ENCODE peak calls at places on chromosomes 16 and 17, in five cellular contexts. One of them, this sample, is unnamed. For H3K9me3, the result is how much of the 10 kb centered on the place peaks cover.

GRCh38 chr17:76053230-76054111 is 18.8 kb downstream of the SRP68 start:
- DNase-seq in A549: peak
- DNase-seq in Peyer's patch: no peak
- DNase-seq in body of pancreas: no peak
- DNase-seq in OCI-LY7: no peak
- DNase-seq in this sample: no peak

GRCh38 chr16:85316321-85316919 is 204.1 kb upstream of the CIBAR2 start:
- DNase-seq in A549: peak
- DNase-seq in Peyer's patch: peak
- DNase-seq in body of pancreas: peak
- DNase-seq in OCI-LY7: peak
- DNase-seq in this sample: no peak

GRCh38 chr17:81550285-81550684 is 1.9 kb downstream of the FAAP100 start:
- DNase-seq in A549: no peak
- DNase-seq in Peyer's patch: no peak
- DNase-seq in body of pancreas: no peak
- DNase-seq in OCI-LY7: no peak
- DNase-seq in this sample: no peak

GRCh38 chr17:68903294-68903693 is 51.9 kb downstream of the ABCA8 start:
- DNase-seq in A549: no peak
- DNase-seq in Peyer's patch: no peak
- DNase-seq in body of pancreas: no peak
- DNase-seq in OCI-LY7: no peak
- DNase-seq in this sample: no peak

GRCh38 chr17:75572713-75573539 is 14.7 kb upstream of the MYO15B start:
- DNase-seq in A549: no peak
- DNase-seq in Peyer's patch: no peak
- DNase-seq in body of pancreas: no peak
- DNase-seq in OCI-LY7: no peak
- DNase-seq in this sample: no peak

GRCh38 chr17:81031571-81032550 is 3.1 kb upstream of the BAIAP2 start:
- DNase-seq in A549: no peak
- DNase-seq in Peyer's patch: no peak
- DNase-seq in body of pancreas: no peak
- DNase-seq in OCI-LY7: no peak
- DNase-seq in this sample: no peak

GRCh38 chr17:50562266-50563094 is 2.0 kb downstream of the CACNA1G start:
- DNase-seq in A549: no peak
- DNase-seq in Peyer's patch: no peak
- DNase-seq in body of pancreas: no peak
- DNase-seq in OCI-LY7: no peak
- DNase-seq in this sample: no peak

GRCh38 chr16:85238233-85238647 is 126.0 kb upstream of the CIBAR2 start:
- DNase-seq in A549: no peak
- DNase-seq in Peyer's patch: no peak
- DNase-seq in body of pancreas: no peak
- DNase-seq in OCI-LY7: no peak
- DNase-seq in this sample: peak

GRCh38 chr17:10758062-10758461 is 28.2 kb upstream of the TMEM220 start:
- DNase-seq in A549: no peak
- DNase-seq in Peyer's patch: no peak
- DNase-seq in body of pancreas: no peak
- DNase-seq in OCI-LY7: no peak
- DNase-seq in this sample: no peak

GRCh38 chr16:48687421-48688038 is 77.5 kb upstream of the N4BP1 start:
- DNase-seq in A549: peak
- DNase-seq in Peyer's patch: peak
- DNase-seq in body of pancreas: peak
- DNase-seq in OCI-LY7: peak
- DNase-seq in this sample: peak

GRCh38 chr17:44014133-44014436 is 678 bp downstream of the TMEM101 start:
- DNase-seq in A549: no peak
- DNase-seq in Peyer's patch: no peak
- DNase-seq in body of pancreas: no peak
- DNase-seq in OCI-LY7: no peak
- DNase-seq in this sample: no peak

GRCh38 chr17:80219013-80219776 is 938 bp downstream of the SGSH start:
- DNase-seq in A549: peak
- DNase-seq in Peyer's patch: peak
- DNase-seq in body of pancreas: peak
- DNase-seq in OCI-LY7: peak
- DNase-seq in this sample: peak

GRCh38 chr17:21379080-21379711 is 3.0 kb downstream of the KCNJ12 start:
- DNase-seq in A549: no peak
- DNase-seq in Peyer's patch: peak
- DNase-seq in body of pancreas: peak
- DNase-seq in OCI-LY7: no peak
- DNase-seq in this sample: no peak

GRCh38 chr16:10408824-10409381 is 23.0 kb downstream of the ATF7IP2 start:
- DNase-seq in A549: no peak
- DNase-seq in Peyer's patch: no peak
- DNase-seq in body of pancreas: no peak
- DNase-seq in OCI-LY7: peak
- DNase-seq in this sample: no peak
- H3K9me3 ChIP-seq in A549: under half
- H3K9me3 ChIP-seq in Peyer's patch: under half
- H3K9me3 ChIP-seq in body of pancreas: under half
- H3K9me3 ChIP-seq in OCI-LY7: under half
- H3K9me3 ChIP-seq in this sample: half or more

DNA sequence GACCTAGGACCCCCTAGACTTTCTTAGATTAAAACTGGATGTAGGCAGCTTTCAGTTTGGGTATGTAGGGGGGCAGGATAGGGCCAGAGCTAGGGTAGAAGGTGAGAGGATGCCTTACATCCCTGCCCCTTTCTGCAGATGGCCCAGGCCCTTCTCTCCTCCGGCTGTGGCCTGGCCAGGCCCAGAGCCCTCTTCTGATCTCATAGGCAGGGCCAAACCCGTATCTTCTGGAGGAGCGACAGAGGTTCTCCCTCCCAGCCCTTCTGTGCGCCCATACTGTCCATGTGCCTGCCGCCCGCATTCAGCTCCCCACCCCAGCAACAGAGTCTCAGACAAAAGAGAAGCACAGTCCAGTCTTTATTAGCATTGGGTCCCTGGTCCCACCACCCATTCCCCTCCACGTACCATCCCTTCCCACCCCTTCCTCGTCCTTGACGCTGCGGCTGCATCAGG is 2.0 kb upstream of the TSPOAP1 start:
- DNase-seq in A549: no peak
- DNase-seq in Peyer's patch: no peak
- DNase-seq in body of pancreas: no peak
- DNase-seq in OCI-LY7: peak
- DNase-seq in this sample: no peak
- TF ChIP-seq CTCF in A549: no peak
- TF ChIP-seq CTCF in Peyer's patch: no peak
- TF ChIP-seq CTCF in body of pancreas: no peak
- TF ChIP-seq CTCF in OCI-LY7: no peak
- TF ChIP-seq CTCF in this sample: no peak

DNA sequence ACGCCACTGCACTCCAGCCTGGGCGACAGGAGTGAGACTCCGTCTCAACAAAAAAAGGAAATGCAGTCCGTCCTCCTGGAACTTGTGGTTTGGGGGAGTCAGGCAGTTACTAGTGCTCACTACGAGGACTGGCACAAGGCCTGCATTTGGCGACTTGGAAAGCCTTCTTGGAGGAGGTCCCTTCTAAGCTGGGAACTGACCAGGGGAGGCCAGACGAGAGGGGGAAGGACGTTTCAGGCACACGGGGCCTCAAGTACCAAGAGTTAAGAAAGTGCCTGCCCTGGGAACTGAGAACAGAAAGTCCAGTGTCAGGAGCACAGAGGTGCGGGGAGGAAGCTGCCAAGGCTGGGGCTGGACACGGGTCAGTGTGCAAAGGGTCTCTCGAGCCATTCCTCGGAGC is 89.9 kb downstream of the ABR start:
- DNase-seq in A549: no peak
- DNase-seq in Peyer's patch: no peak
- DNase-seq in body of pancreas: no peak
- DNase-seq in OCI-LY7: no peak
- DNase-seq in this sample: no peak
- H3K27ac ChIP-seq in A549: no peak
- H3K27ac ChIP-seq in Peyer's patch: no peak
- H3K27ac ChIP-seq in body of pancreas: peak
- H3K27ac ChIP-seq in OCI-LY7: no peak
- H3K27ac ChIP-seq in this sample: peak

DNA sequence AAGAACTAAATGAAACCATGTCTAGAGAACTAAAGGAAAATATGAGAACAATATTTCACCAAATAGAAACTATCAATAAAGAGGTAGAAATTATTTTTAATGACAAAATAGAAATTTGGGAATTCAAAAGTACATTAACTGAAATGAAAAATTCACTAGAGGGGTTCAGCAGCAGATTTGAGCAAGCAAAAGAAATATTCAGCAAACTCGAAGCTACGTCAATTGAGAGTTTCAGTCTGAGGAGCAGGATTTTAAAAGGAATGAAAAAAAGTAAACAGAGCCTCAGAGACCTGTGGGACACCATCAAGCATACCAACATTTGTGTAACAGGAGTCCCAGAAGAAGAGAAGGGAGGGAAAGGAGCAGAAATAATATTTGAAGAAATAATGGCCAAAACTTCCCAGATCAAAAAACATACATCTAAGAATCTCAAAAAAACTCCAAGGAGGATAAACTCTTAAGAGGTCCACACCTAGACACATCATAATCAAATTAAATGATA is 38.3 kb downstream of the ZFP90 start:
- DNase-seq in A549: no peak
- DNase-seq in Peyer's patch: no peak
- DNase-seq in body of pancreas: no peak
- DNase-seq in OCI-LY7: no peak
- DNase-seq in this sample: no peak
- H3K9me3 ChIP-seq in A549: half or more
- H3K9me3 ChIP-seq in Peyer's patch: under half
- H3K9me3 ChIP-seq in body of pancreas: under half
- H3K9me3 ChIP-seq in OCI-LY7: under half
- H3K9me3 ChIP-seq in this sample: half or more

GRCh38 chr17:30565073-30565935 is 88.1 kb downstream of the GOSR1 start:
- DNase-seq in A549: no peak
- DNase-seq in Peyer's patch: no peak
- DNase-seq in body of pancreas: no peak
- DNase-seq in OCI-LY7: no peak
- DNase-seq in this sample: peak
- TF ChIP-seq CTCF in A549: no peak
- TF ChIP-seq CTCF in Peyer's patch: no peak
- TF ChIP-seq CTCF in body of pancreas: no peak
- TF ChIP-seq CTCF in OCI-LY7: no peak
- TF ChIP-seq CTCF in this sample: no peak

GRCh38 chr16:81590714-81591537 is 146.3 kb downstream of the CMIP start:
- DNase-seq in A549: no peak
- DNase-seq in Peyer's patch: no peak
- DNase-seq in body of pancreas: no peak
- DNase-seq in OCI-LY7: peak
- DNase-seq in this sample: no peak
- H3K27ac ChIP-seq in A549: peak
- H3K27ac ChIP-seq in Peyer's patch: peak
- H3K27ac ChIP-seq in body of pancreas: no peak
- H3K27ac ChIP-seq in OCI-LY7: no peak
- H3K27ac ChIP-seq in this sample: no peak

This sample was measured in right atrium auricular region.